ENCODE peak calls at places on chromosome 15, in four cellular contexts. A is stomach, H is kidney epithelial cell, T is neural progenitor cell. K is an unnamed sample.

GRCh38 chr15:97521390-97521789 is 439.1 kb upstream of the ARRDC4 start:
- DNase-seq in A (no peak), H (no peak), T (no peak), K (no peak)

GRCh38 chr15:95629503-95630168 is 700.9 kb upstream of the NR2F2 start:
- DNase-seq in A (no peak), H (no peak), T (no peak), K (no peak)

GRCh38 chr15:101092186-101092866 is 159.5 kb downstream of the CHSY1 start:
- DNase-seq in A (no peak), H (no peak), T (no peak), K (no peak)

GRCh38 chr15:64430000-64430735 is 30.2 kb upstream of the ZNF609 start:
- DNase-seq in A (no peak), H (peak; percentile 25), T (peak; percentile 68), K (peak; percentile 77)

GRCh38 chr15:72156928-72157327 is 38.7 kb downstream of the SENP8 start:
- DNase-seq in A (no peak), H (no peak), T (no peak), K (no peak)

GRCh38 chr15:62935300-62936081 is 107.1 kb upstream of the TPM1 start:
- DNase-seq in A (no peak), H (no peak), T (no peak), K (no peak)

GRCh38 chr15:75455982-75456531 is 4.6 kb upstream of the SIN3A start:
- DNase-seq in A (peak; percentile 46), H (no peak), T (peak; percentile 50), K (no peak)

GRCh38 chr15:85316244-85316934 is 64.0 kb upstream of the AKAP13 start:
- DNase-seq in A (no peak), H (no peak), T (peak; percentile 68), K (peak; percentile 98)

GRCh38 chr15:31062310-31062964 is 39.1 kb downstream of the TRPM1 start:
- DNase-seq in A (no peak), H (no peak), T (no peak), K (peak; percentile 61)

GRCh38 chr15:87477056-87477455 is 779.5 kb downstream of the NTRK3 start:
- DNase-seq in A (no peak), H (no peak), T (no peak), K (no peak)

GRCh38 chr15:73922186-73923151 is 3.8 kb upstream of the LOXL1 start:
- DNase-seq in A (no peak), H (no peak), T (peak; percentile 85), K (no peak)

GRCh38 chr15:65638681-65639089 is 16.9 kb downstream of the SLC24A1 start:
- DNase-seq in A (no peak), H (no peak), T (peak; percentile 83), K (peak; percentile 31)

GRCh38 chr15:35540885-35541284 is 5.1 kb downstream of the DPH6 start:
- DNase-seq in A (no peak), H (no peak), T (no peak), K (peak; percentile 73)

DNA sequence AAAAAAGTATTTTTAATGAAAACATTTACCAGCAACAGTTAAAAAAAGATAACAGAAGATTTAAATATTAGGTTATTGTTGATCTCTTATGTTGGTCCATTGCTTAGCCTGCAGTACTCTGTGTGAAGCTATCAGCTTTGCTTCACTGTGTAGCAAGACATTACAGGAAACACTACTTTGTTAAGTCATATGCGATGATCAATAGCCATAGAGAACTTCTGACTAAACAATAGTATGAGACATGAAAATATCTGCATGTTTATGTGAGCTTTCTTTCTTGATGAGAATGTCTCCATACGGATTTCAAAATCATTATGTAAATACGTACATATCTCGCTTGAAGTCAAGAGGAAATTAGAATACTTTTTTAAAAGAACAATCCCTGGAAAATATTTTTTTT is 27.0 kb upstream of the CAPN3 start:
- DNase-seq in A (no peak), H (no peak), T (no peak), K (no peak)
- H3K27me3 ChIP-seq in A (no peaks in the 10 kb centered on the region), H (no peaks in the 10 kb centered on the region), T (no peaks in the 10 kb centered on the region), K (no peaks in the 10 kb centered on the region)

DNA sequence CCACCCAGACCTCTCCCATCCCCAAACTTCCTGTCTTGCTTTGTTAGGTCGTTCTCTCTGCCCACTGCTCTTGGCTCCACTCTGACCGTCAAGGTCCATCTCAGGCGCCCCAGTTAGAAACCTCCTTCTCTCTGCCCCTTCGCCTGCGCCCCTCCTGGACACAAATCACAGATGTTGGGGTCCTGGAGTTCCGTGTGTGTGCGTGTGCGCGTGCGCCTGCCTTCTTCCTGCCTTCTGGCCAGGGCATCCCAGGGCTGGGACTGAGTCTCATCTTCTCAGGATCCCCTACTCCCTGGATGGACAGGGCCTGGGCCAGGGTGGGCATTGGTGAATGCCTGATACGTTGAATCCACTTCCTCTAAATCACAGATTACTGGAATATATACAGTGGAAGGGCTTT is 869 bp downstream of the ACSBG1 start:
- DNase-seq in A (no peak), H (no peak), T (no peak), K (no peak)
- H3K27me3 ChIP-seq in A (no peaks in the 10 kb centered on the region), H (peaks cover 14% of the 10 kb centered on the region), T (no peaks in the 10 kb centered on the region), K (peaks cover 13% of the 10 kb centered on the region)

GRCh38 chr15:60819860-60820259 is 340.9 kb upstream of the ICE2 start:
- DNase-seq in A (no peak), H (no peak), T (no peak), K (no peak)
- H3K27me3 ChIP-seq in A (no peaks in the 10 kb centered on the region), H (no peaks in the 10 kb centered on the region), T (no peaks in the 10 kb centered on the region), K (no peaks in the 10 kb centered on the region)

GRCh38 chr15:40942865-40943264 is 10.4 kb upstream of the CHAC1 start:
- DNase-seq in A (no peak), H (no peak), T (no peak), K (no peak)
- H3K27me3 ChIP-seq in A (no peaks in the 10 kb centered on the region), H (no peaks in the 10 kb centered on the region), T (peaks cover 43% of the 10 kb centered on the region), K (no peaks in the 10 kb centered on the region)

DNA sequence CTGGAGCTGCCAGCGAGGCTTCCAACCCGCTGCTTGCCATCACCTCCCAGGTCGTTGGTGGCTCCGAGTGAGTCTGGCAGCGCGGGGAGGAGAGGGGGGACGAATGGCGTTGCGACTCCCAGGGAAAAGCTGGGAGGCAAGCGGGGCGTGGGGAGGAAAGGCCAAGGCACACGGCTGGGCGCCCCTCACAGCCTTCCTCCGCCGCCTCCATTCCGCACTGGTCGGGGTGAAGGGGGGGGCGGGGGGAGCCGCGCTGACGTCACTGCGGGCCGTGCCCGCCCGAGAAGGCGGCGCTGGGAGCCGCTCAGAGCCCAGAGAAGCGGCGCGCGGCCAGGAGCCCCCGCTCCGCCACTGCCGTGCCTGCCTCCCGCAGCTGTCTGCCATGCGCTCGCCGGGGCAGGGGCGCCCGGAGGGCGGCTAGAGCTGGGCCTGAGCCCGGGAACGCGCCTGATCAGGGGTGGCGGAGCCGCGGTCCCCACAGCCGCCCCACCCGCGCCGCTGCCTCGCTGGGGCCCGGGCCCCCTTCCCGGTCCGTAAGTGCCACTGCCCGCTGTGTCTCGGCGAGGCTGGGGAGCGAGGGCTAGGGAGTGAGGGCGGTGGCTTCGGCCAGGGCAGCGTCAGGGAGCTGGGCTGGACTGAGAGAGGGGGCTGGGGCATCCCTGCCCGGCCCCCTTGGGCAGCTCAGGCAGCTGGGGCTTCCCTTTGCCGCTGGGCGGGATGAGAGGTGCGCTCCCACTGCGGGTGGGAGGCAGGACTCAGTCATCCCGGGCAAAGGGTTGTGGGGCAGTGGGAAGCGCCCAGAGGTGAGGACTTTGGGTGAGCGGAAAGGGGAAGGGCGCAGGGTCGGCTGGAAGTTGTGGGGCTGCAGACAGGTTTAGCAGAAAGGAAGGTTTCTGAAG is 27.8 kb upstream of the POLG start:
- DNase-seq in A (no peak), H (no peak), T (peak; percentile 32), K (no peak)
- H3K27me3 ChIP-seq in A (peaks cover 64% of the 10 kb centered on the region), H (peaks cover 97% of the 10 kb centered on the region), T (peaks cover 100% of the 10 kb centered on the region), K (peaks cover 82% of the 10 kb centered on the region)

K was measured in BJ.